ENCODE peak calls at places on chromosomes 7 and 10, in five cellular contexts. B is astrocyte of the spinal cord, J is mucosa of descending colon, L is HepG2, U is testis. A is an unnamed sample.

GRCh38 chr7:17054206-17054605 is 172.4 kb upstream of the AGR3 start:
- DNase-seq in U (no peak), B (no peak), L (no peak), J (no peak), A (no peak)

GRCh38 chr7:1024331-1024761 is 20.0 kb upstream of the GPR146 start:
- DNase-seq in L (no peak), J (no peak), B (no peak), U (no peak), A (peak; percentile 8)

GRCh38 chr7:132030161-132030568 is 473.7 kb upstream of the PODXL start:
- DNase-seq in B (no peak), J (peak; percentile 59), U (peak; percentile 79), L (no peak), A (peak; percentile 16)

GRCh38 chr10:106450966-106451365 is 713.5 kb downstream of the SORCS1 start:
- DNase-seq in L (no peak), U (no peak), B (no peak), J (no peak), A (no peak)

GRCh38 chr7:44158060-44158872 is 17.1 kb upstream of the MYL7 start:
- DNase-seq in U (no peak), L (no peak), B (no peak), J (no peak), A (no peak)

GRCh38 chr7:124737760-124738159 is 27.8 kb downstream of the GPR37 start:
- DNase-seq in U (no peak), J (no peak), L (no peak), B (no peak), A (no peak)

GRCh38 chr7:101736077-101736476 is 81.3 kb upstream of the CUX1 start:
- DNase-seq in B (no peak), J (no peak), U (peak; percentile 38), L (no peak), A (no peak)

GRCh38 chr10:84337199-84337598 is 8.8 kb downstream of the CCSER2 start:
- DNase-seq in B (no peak), J (no peak), L (no peak), U (no peak), A (no peak)

GRCh38 chr10:44935201-44935960 is 24.2 kb upstream of the RASSF4 start:
- DNase-seq in L (peak; percentile 94), B (peak; percentile 86), J (no peak), U (peak; percentile 80), A (no peak)

GRCh38 chr10:119462773-119463172 is 79.7 kb downstream of the RGS10 start:
- DNase-seq in J (no peak), L (peak; percentile 27), B (no peak), U (no peak), A (no peak)

GRCh38 chr7:116271980-116272886 is 61.9 kb downstream of the TES start:
- DNase-seq in B (peak; percentile 95), U (no peak), L (no peak), J (peak; percentile 21), A (peak; percentile 58)

GRCh38 chr7:81691199-81691821 is 78.5 kb downstream of the HGF start:
- DNase-seq in L (no peak), B (peak; percentile 13), U (no peak), J (no peak), A (no peak)

GRCh38 chr10:110617455-110618162 is 26.5 kb upstream of the RBM20 start:
- DNase-seq in J (no peak), L (no peak), U (no peak), B (no peak), A (no peak)

GRCh38 chr10:11003739-11004515 is 13.7 kb upstream of the CELF2 start:
- DNase-seq in L (no peak), J (no peak), B (no peak), U (no peak), A (no peak)

GRCh38 chr7:88224596-88225275 is 4.9 kb upstream of the SRI start:
- DNase-seq in U (no peak), J (no peak), B (peak; percentile 43), L (no peak), A (no peak)

GRCh38 chr7:143452495-143452894 is 9.2 kb downstream of the TAS2R60 start:
- DNase-seq in L (no peak), B (no peak), J (no peak), U (no peak), A (no peak)

GRCh38 chr10:85557077-85557476 is 809.5 kb downstream of the GRID1 start:
- DNase-seq in L (no peak), J (no peak), U (no peak), B (peak; percentile 4), A (no peak)

GRCh38 chr7:93156884-93157283 is 8.7 kb upstream of the SAMD9L start:
- DNase-seq in J (no peak), B (peak; percentile 22), L (no peak), U (no peak), A (no peak)

GRCh38 chr10:70508912-70509366 is 30.4 kb downstream of the PALD1 start:
- DNase-seq in L (no peak), J (peak; percentile 49), B (peak; percentile 36), U (no peak), A (peak; percentile 80)

GRCh38 chr10:123614888-123615287 is 51.3 kb upstream of the GPR26 start:
- DNase-seq in U (peak; percentile 89), B (peak; percentile 17), L (peak; percentile 35), J (peak; percentile 87), A (peak; percentile 49)

GRCh38 chr10:62816179-62817119 is at the start of gene EGR2:
- DNase-seq in B (peak; percentile 96), L (peak; percentile 86), U (peak; percentile 97), J (peak; percentile 96), A (peak; percentile 90)

GRCh38 chr10:62817763-62818425 is 1.7 kb upstream of the EGR2 start:
- DNase-seq in B (peak; percentile 66), U (peak; percentile 72), L (peak; percentile 54), J (peak; percentile 77), A (peak; percentile 74)

GRCh38 chr10:62819521-62819920 is 3.4 kb upstream of the EGR2 start:
- DNase-seq in U (no peak), J (no peak), B (no peak), L (no peak), A (no peak)

GRCh38 chr10:62817120-62817762 is 1.1 kb upstream of the EGR2 start:
- DNase-seq in J (peak; percentile 56), L (no peak), B (peak; percentile 32), U (peak; percentile 50), A (peak; percentile 63)

GRCh38 chr10:62818426-62819011 is 2.4 kb upstream of the EGR2 start:
- DNase-seq in B (no peak), U (no peak), L (no peak), J (peak; percentile 22), A (peak; percentile 56)
- TF ChIP-seq CTCF in B (no peak), U (no peak), L (no peak), J (no peak), A (no peak)

DNA sequence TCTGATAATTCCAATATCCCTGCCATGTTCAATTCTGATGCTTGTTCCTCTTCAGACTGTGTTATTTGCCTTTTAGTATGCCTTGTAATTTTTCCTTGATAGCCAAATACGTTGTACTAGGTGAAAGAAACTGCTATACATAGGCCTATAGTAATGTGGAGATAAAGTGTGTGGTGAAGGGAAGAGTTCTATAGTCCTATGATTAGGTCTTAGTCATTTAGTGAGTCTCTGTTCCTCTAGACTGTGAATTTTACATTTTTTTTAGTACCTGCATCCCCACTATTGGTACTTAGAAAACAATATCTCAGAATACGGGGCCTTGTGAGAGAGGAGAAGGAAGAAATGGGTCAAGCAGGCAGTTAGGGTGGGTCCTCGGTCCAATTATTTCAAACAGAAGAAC is 59.6 kb upstream of the SEMA3E start:
- DNase-seq in U (no peak), L (no peak), B (no peak), J (no peak), A (no peak)
- H3K4me3 ChIP-seq in U (no peak overlapping the region), L (no peak overlapping the region), B (no peak overlapping the region), J (no peak overlapping the region), A (no peak overlapping the region)

DNA sequence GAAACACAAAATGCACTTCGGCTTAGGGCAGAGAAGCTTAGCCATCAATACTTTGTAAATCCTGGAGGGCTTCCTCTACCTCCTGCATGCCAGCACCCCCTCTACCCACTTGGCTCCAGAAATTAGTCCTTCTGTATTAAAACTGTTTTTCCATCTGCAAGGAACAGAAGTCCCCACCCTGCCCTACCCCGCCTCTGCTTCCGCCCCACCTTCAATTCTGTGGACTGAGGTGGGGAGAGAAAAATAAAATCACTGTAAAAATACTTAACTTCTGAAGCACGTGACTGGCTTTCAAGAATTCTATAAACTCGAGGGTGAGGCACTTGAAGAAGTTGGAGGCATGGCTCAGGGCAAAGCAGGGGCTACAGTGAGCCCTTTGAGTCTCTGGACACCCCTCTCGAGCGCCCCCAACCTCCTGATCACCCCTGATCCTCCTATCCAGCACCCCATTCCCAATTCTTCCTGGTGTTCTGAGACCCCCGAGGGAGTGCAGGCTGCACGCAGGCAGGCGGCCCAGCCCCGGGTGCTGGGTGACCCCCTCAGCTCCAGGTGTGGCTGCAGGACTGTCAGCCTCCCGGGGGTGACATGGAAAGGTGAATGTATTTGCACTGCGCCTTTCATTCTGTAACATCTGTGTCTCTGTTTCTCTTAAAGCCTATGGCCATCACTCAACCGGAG is 7.3 kb upstream of the KIAA1217 start:
- DNase-seq in L (no peak), U (no peak), B (no peak), J (no peak), A (no peak)
- TF ChIP-seq CTCF in L (no peak), U (no peak), B (no peak), J (no peak), A (no peak)

GRCh38 chr10:132253092-132253687 is 54.6 kb downstream of the STK32C start:
- DNase-seq in J (no peak), B (no peak), L (no peak), U (no peak), A (no peak)
- H3K4me3 ChIP-seq in J (no peak overlapping the region), B (no peak overlapping the region), L (no peak overlapping the region), U (no peak overlapping the region), A (no peak overlapping the region)

GRCh38 chr7:23468721-23469149 is 1.6 kb downstream of the IGF2BP3 start:
- DNase-seq in L (no peak), J (no peak), U (no peak), B (no peak), A (no peak)

GRCh38 chr7:23467731-23468720 is 2.3 kb downstream of the IGF2BP3 start:
- DNase-seq in J (no peak), B (peak; percentile 63), L (peak; percentile 56), U (no peak), A (no peak)

GRCh38 chr7:23470290-23471089 is at the start of gene IGF2BP3:
- DNase-seq in B (peak; percentile 98), J (peak; percentile 51), L (peak; percentile 91), U (no peak), A (no peak)

GRCh38 chr7:23469961-23470250 is 385 bp downstream of the IGF2BP3 start:
- DNase-seq in J (no peak), U (no peak), L (no peak), B (no peak), A (no peak)

GRCh38 chr7:23469150-23469960 is 936 bp downstream of the IGF2BP3 start:
- DNase-seq in L (no peak), B (no peak), J (no peak), U (no peak), A (no peak)
- TF ChIP-seq CTCF in L (no peak), B (no peak), J (no peak), U (no peak), A (no peak)

A was measured in psoas muscle.